ENCODE peak calls at places on chromosomes 11 and 22, in four cellular contexts. H is HT-29; Q is NB4; D is stimulated activated CD4-positive, alpha-beta T cell treated with anti-CD3 and anti-CD28 coated beads, TNF-alpha, amount 100 ng/mL, for 1 hour. N is an unnamed sample.

GRCh38 chr22:39215430-39216142 is 29.2 kb downstream of the PDGFB start:
- DNase-seq in H (no peak), Q (no peak), D (no peak), N (no peak)

GRCh38 chr11:64385953-64386704 is 27.2 kb downstream of the RPS6KA4 start:
- DNase-seq in H (peak), Q (peak), D (no peak), N (no peak)

GRCh38 chr11:77630311-77630710 is 7.3 kb downstream of the CLNS1A start:
- DNase-seq in H (no peak), Q (no peak), D (no peak), N (no peak)

GRCh38 chr11:76588455-76589325 is 81.9 kb downstream of the LRRC32 start:
- DNase-seq in H (no peak), Q (peak), D (no peak), N (no peak)

GRCh38 chr11:57458060-57458409 is 2.3 kb upstream of the RTN4RL2 start:
- DNase-seq in H (no peak), Q (no peak), D (no peak), N (no peak)

GRCh38 chr22:19942886-19943664 is 1.5 kb upstream of the TXNRD2 start:
- DNase-seq in H (peak), Q (peak), D (no peak), N (no peak)

GRCh38 chr11:35539781-35540281 is 14.4 kb upstream of the PAMR1 start:
- DNase-seq in H (no peak), Q (no peak), D (no peak), N (no peak)

GRCh38 chr11:73866095-73866579 is 10.5 kb downstream of the COA4 start:
- DNase-seq in H (no peak), Q (no peak), D (no peak), N (no peak)

GRCh38 chr11:108871867-108872266 is 207.0 kb downstream of the DDX10 start:
- DNase-seq in H (no peak), Q (no peak), D (no peak), N (no peak)

GRCh38 chr11:118530683-118531596 is at the start of gene TMEM25:
- DNase-seq in H (peak), Q (peak), D (peak), N (peak)

N was measured in activated gamma-delta T cell.